ENCODE peak calls at places on chromosomes 6 and 20, in eight cellular contexts. T is H1, V is lower lobe of right lung, B is mucosa of descending colon, Q is right lobe of liver, P is tibial nerve, H is HFF-Myc, A is tibial artery. Z is an unnamed sample.

GRCh38 chr20:31472395-31473330 is 2.3 kb downstream of the DEFB124 start:
- DNase-seq in Q (no peak), V (no peak), P (no peak), A (no peak), T (no peak), H (no peak), B (no peak), Z (peak; percentile 34)

GRCh38 chr6:131643855-131644460 is 6.9 kb downstream of the ENPP3 start:
- DNase-seq in V (no peak), B (no peak), P (no peak), T (no peak), Q (no peak), H (no peak), A (no peak), Z (no peak)

GRCh38 chr6:92469429-92469828 is 949.9 kb downstream of the EPHA7 start:
- DNase-seq in A (no peak), Q (no peak), H (no peak), V (no peak), B (no peak), T (no peak), P (no peak), Z (no peak)

GRCh38 chr6:151679081-151679480 is 128.4 kb upstream of the ESR1 start:
- DNase-seq in A (no peak), H (peak; percentile 91), Q (no peak), V (no peak), P (no peak), T (no peak), B (no peak), Z (peak; percentile 38)

GRCh38 chr6:111534366-111534765 is 51.3 kb upstream of the REV3L start:
- DNase-seq in B (peak; percentile 90), T (no peak), V (peak; percentile 68), P (peak; percentile 51), H (peak; percentile 47), A (no peak), Q (peak; percentile 84), Z (peak; percentile 67)

GRCh38 chr6:143098054-143098673 is 37.5 kb downstream of the AIG1 start:
- DNase-seq in A (no peak), T (no peak), H (no peak), P (no peak), Q (no peak), V (no peak), B (no peak), Z (no peak)

GRCh38 chr20:2109425-2110210 is 8.0 kb downstream of the STK35 start:
- DNase-seq in Q (no peak), V (no peak), P (no peak), T (no peak), H (no peak), B (peak; percentile 66), A (peak; percentile 45), Z (peak; percentile 78)

GRCh38 chr6:149318581-149319286 is 1.2 kb downstream of the TAB2 start:
- DNase-seq in V (no peak), A (no peak), B (peak; percentile 38), P (no peak), H (no peak), T (no peak), Q (no peak), Z (no peak)

GRCh38 chr6:49462071-49462470 is 982 bp downstream of the MMUT start:
- DNase-seq in P (no peak), V (no peak), A (no peak), B (no peak), T (no peak), Q (no peak), H (no peak), Z (no peak)

GRCh38 chr6:128963561-128963960 is 80.6 kb downstream of the LAMA2 start:
- DNase-seq in B (no peak), A (no peak), P (no peak), T (no peak), V (no peak), Q (no peak), H (no peak), Z (no peak)

GRCh38 chr20:46151936-46152335 is 33.8 kb downstream of the CD40 start:
- DNase-seq in Q (no peak), T (no peak), V (no peak), B (peak; percentile 8), H (no peak), A (no peak), P (no peak), Z (no peak)

GRCh38 chr6:44642870-44643522 is 255.5 kb downstream of the CDC5L start:
- DNase-seq in P (no peak), B (no peak), A (no peak), V (no peak), Q (no peak), H (no peak), T (no peak), Z (no peak)

GRCh38 chr6:136471372-136471771 is 78.8 kb downstream of the MAP7 start:
- DNase-seq in B (no peak), T (no peak), P (no peak), V (no peak), A (no peak), H (no peak), Q (no peak), Z (no peak)

GRCh38 chr20:9241232-9241692 is 172.4 kb downstream of the PLCB4 start:
- DNase-seq in V (no peak), Q (no peak), P (no peak), B (peak; percentile 70), T (no peak), H (peak; percentile 62), A (no peak), Z (no peak)

GRCh38 chr6:49555951-49556350 is 5.5 kb downstream of the C6orf141 start:
- DNase-seq in Q (no peak), B (no peak), A (no peak), V (no peak), H (no peak), P (no peak), T (no peak), Z (no peak)

GRCh38 chr20:12906401-12906800 is 102.4 kb upstream of the SPTLC3 start:
- DNase-seq in P (no peak), A (no peak), Q (no peak), V (no peak), B (no peak), H (no peak), T (no peak), Z (no peak)

GRCh38 chr20:50510706-50511401 is 671 bp downstream of the PTPN1 start:
- DNase-seq in H (no peak), V (peak; percentile 51), T (no peak), P (no peak), A (no peak), Q (peak; percentile 64), B (peak; percentile 42), Z (peak; percentile 25)

GRCh38 chr6:142408409-142408808 is 106.6 kb downstream of the ADGRG6 start:
- DNase-seq in B (no peak), V (no peak), A (no peak), P (no peak), Q (no peak), T (no peak), H (no peak), Z (no peak)

GRCh38 chr20:20207291-20207690 is 155.0 kb downstream of the CFAP61 start:
- DNase-seq in A (no peak), Q (no peak), T (no peak), B (no peak), V (no peak), H (no peak), P (no peak), Z (no peak)

GRCh38 chr6:113586413-113586812 is 270.7 kb upstream of the MARCKS start:
- DNase-seq in P (no peak), T (no peak), H (no peak), V (no peak), Q (no peak), A (no peak), B (no peak), Z (no peak)

GRCh38 chr6:26087284-26088115 is at the start of gene HFE:
- DNase-seq in P (no peak), T (no peak), A (peak; percentile 44), H (peak; percentile 30), V (peak; percentile 72), Q (peak; percentile 78), B (peak; percentile 73), Z (peak; percentile 57)

DNA sequence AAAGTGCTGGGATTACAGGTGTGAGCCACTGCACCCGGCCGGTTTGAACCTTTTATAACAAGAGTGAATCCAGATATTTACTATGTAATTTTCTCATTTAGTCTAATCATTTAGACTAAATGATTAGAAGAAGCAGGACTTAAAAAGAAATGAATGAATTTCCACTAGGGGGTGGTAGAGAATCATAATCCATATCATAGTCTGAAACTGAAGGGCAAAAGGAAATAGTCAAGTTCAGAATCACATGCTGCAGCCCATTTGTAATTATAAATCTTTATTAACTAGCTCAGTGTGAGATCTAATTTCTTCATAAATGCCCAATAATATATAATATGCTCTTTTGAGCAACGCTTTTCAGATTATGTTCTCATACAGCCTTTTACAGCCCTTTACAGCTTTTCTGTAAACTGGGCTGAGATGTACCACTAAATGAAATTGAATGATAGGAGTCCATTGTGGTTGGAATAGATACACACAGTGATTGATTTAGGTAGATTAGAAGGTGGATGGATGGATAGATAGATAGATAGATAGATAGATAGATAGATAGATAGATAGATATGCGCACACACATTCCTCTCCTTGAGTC is 31.8 kb downstream of the PSMB9 start:
- DNase-seq in H (peak; percentile 45), Q (no peak), A (no peak), P (no peak), V (no peak), B (no peak), T (no peak), Z (no peak)
- TF ChIP-seq CTCF in H (peak; percentile 20), Q (peak; percentile 64), A (peak; percentile 70), P (peak; percentile 43), V (peak; percentile 61), B (peak; percentile 10), T (no peak), Z (peak; percentile 78)

DNA sequence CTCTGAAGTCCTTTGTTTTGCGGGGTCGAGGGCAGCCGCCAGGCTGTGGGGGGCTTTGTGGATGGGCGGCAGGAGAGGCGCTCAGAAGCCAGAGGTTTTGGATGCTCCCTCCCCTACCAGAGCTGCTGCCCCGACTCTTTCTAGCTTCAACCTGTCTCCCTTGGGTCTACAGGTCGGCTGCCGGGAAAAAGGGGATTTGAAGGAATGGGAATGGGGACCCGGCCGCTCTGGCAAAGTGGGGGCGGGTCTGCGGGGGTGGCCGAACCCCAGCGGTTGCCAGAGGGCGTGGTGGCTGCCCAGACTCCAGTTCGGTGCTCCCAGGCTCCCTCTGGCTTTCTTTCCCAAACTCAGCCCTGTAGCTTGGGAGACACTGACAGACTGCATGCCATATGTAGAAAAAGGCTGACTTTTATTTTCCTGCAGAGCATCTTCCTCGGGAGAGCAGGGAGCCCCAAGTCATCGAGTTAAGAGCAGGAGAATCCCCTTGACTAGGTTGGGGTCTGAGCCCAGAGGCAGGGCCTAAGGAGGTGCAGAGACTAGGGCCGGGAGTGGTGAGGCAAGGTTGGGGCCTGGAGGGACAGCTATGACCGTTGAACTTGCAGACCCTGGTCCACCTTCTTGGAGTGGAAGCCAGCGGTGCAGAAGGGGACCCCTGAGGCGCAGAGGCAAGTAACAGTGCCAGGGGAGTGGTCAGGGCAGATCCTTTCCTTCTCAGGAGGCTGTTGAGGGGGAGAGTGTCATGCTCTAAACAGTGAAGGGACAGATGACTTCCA is 1.4 kb upstream of the PPP1R18 start:
- DNase-seq in A (peak; percentile 55), B (no peak), H (no peak), Q (peak; percentile 62), P (no peak), V (no peak), T (no peak), Z (peak; percentile 56)
- TF ChIP-seq CTCF in A (peak; percentile 24), B (no peak), H (peak; percentile 22), Q (peak; percentile 23), P (peak; percentile 41), V (no peak), T (no peak), Z (peak; percentile 41)

GRCh38 chr6:21578523-21578922 is 15.0 kb upstream of the SOX4 start:
- DNase-seq in P (no peak), T (no peak), Q (no peak), V (no peak), B (no peak), A (no peak), H (no peak), Z (no peak)
- TF ChIP-seq CTCF in P (no peak), T (no peak), Q (no peak), V (no peak), B (no peak), A (no peak), H (no peak), Z (no peak)

GRCh38 chr20:35171438-35171752 is 477 bp upstream of the PROCR start:
- DNase-seq in H (no peak), Q (no peak), P (no peak), V (no peak), B (no peak), T (no peak), A (no peak), Z (no peak)
- TF ChIP-seq CTCF in H (no peak), Q (no peak), P (no peak), V (no peak), B (no peak), T (no peak), A (no peak), Z (no peak)

Z was measured in left ventricle myocardium inferior.